ENCODE peak calls at places on chromosomes 16 and 17, in four cellular contexts. L is heart right ventricle, U is astrocyte of the spinal cord, B is choroid plexus epithelial cell. H is an unnamed sample.
A peak's percentile ranks its signal among the peaks of the same experiment; 100 is the strongest.

GRCh38 chr17:19753049-19753444 is 4.9 kb upstream of the ALDH3A1 start:
- DNase-seq in B (peak; percentile 51), U (peak; percentile 80), L (peak; percentile 67), H (peak; percentile 97)

GRCh38 chr17:44004077-44004760 is at the start of gene NAGS:
- DNase-seq in U (peak; percentile 45), B (no peak), L (no peak), H (no peak)

GRCh38 chr16:68786685-68787418 is 49.8 kb downstream of the CDH1 start:
- DNase-seq in L (no peak), B (peak; percentile 89), U (peak; percentile 86), H (peak; percentile 63)

GRCh38 chr17:47239663-47240374 is 13.8 kb upstream of the ITGB3 start:
- DNase-seq in B (peak; percentile 82), L (peak; percentile 88), U (peak; percentile 95), H (peak; percentile 99)

GRCh38 chr17:51676691-51677487 is 416.5 kb downstream of the UTP18 start:
- DNase-seq in B (no peak), L (no peak), U (no peak), H (no peak)

GRCh38 chr17:38541281-38541680 is 64.5 kb downstream of the SRCIN1 start:
- DNase-seq in U (no peak), L (no peak), B (no peak), H (no peak)

GRCh38 chr17:17778308-17779014 is 58.3 kb downstream of the SREBF1 start:
- DNase-seq in L (peak; percentile 89), B (peak; percentile 78), U (peak; percentile 55), H (no peak)

GRCh38 chr16:65176603-65177002 is 54.7 kb upstream of the CDH11 start:
- DNase-seq in L (peak; percentile 51), U (peak; percentile 84), B (peak; percentile 96), H (no peak)

GRCh38 chr16:11138026-11138768 is 117.8 kb downstream of the SOCS1 start:
- DNase-seq in U (no peak), L (no peak), B (no peak), H (peak; percentile 49)

GRCh38 chr17:67995568-67996191 is 589 bp downstream of the C17orf58 start:
- DNase-seq in U (no peak), L (peak; percentile 25), B (peak; percentile 18), H (peak; percentile 22)

GRCh38 chr16:15765880-15766279 is 90.9 kb downstream of the MYH11 start:
- DNase-seq in B (peak; percentile 35), L (peak; percentile 52), U (no peak), H (peak; percentile 49)

GRCh38 chr16:88836791-88837190 is 20.0 kb downstream of the GALNS start:
- DNase-seq in U (no peak), B (no peak), L (no peak), H (no peak)

GRCh38 chr17:15123593-15124590 is 141.2 kb downstream of the PMP22 start:
- DNase-seq in B (peak; percentile 30), L (no peak), U (peak; percentile 28), H (no peak)

GRCh38 chr16:70789231-70789926 is 11.6 kb downstream of the VAC14 start:
- DNase-seq in U (peak; percentile 54), L (peak; percentile 43), B (peak; percentile 82), H (no peak)

GRCh38 chr17:65797101-65797500 is 235.7 kb upstream of the AXIN2 start:
- DNase-seq in L (no peak), B (no peak), U (no peak), H (no peak)

GRCh38 chr17:65790241-65790640 is 228.8 kb upstream of the AXIN2 start:
- DNase-seq in L (no peak), B (no peak), U (no peak), H (no peak)

GRCh38 chr17:65797809-65798208 is 236.4 kb upstream of the AXIN2 start:
- DNase-seq in L (no peak), U (no peak), B (peak; percentile 23), H (peak; percentile 12)

GRCh38 chr17:65799454-65799853 is 238.0 kb upstream of the AXIN2 start:
- DNase-seq in U (no peak), L (no peak), B (no peak), H (no peak)

GRCh38 chr17:65794572-65794971 is 233.1 kb upstream of the AXIN2 start:
- DNase-seq in U (peak; percentile 20), L (no peak), B (peak; percentile 69), H (peak; percentile 65)
- TF ChIP-seq CTCF in U (peak; percentile 56), L (peak; percentile 40), B (peak; percentile 75), H (peak; percentile 64)

DNA sequence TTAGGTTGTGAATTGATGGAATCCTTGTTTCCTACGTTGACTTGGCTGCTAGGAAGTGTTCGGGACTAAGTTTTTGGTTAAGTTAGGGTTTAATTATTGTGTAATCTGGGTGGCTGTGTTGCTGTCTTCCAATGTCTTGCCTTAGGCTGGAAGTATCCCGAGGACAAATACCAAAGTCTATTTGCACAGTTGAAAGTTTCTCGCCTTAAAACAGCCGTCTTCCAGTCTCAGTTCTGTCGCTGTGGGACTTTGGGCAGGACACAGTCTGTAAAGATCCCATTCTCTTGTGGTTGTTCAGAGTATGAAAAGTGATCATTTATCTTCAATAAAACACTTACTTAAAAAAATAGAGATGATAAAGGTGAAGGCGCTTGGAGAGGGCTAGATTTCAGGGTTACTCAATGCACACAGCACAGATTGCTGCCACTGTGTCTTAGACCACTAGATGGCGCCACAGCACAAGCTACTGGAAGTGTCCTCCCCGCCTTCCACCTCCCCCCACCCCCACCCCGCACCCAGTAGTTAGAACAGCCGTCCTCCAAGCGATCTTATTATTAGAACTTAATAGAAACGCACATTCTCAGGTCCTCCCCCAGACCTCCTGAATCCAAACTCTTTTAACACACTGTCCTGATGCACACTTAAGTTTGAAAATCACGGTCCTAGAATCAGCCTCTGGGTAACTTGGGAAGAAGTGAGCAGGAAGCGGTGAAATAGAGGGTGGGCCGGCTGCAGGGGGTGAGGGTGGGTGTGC is 45.8 kb downstream of the AKAP1 start:
- DNase-seq in U (peak; percentile 69), L (peak; percentile 88), B (peak; percentile 87), H (peak; percentile 89)
- TF ChIP-seq CTCF in U (peak; percentile 79), L (peak; percentile 95), B (peak; percentile 82), H (peak; percentile 85)

GRCh38 chr17:34578016-34578415 is 1.4 kb upstream of the TMEM132E start:
- DNase-seq in U (no peak), L (no peak), B (no peak), H (no peak)
- TF ChIP-seq CTCF in U (no peak), L (no peak), B (no peak), H (no peak)

GRCh38 chr16:53415504-53415903 is 18.8 kb upstream of the RBL2 start:
- DNase-seq in U (no peak), B (no peak), L (no peak), H (peak; percentile 29)
- TF ChIP-seq CTCF in U (no peak), B (no peak), L (no peak), H (no peak)

GRCh38 chr16:50593410-50594139 is 45.4 kb downstream of the NKD1 start:
- DNase-seq in B (peak; percentile 17), U (no peak), L (no peak), H (no peak)
- TF ChIP-seq CTCF in B (peak; percentile 48), U (peak; percentile 36), L (peak; percentile 41), H (no peak)

GRCh38 chr17:78042542-78042941 is 84.0 kb downstream of the TNRC6C start:
- DNase-seq in U (no peak), L (no peak), B (no peak), H (no peak)

GRCh38 chr17:78038748-78039288 is 80.3 kb downstream of the TNRC6C start:
- DNase-seq in L (no peak), B (no peak), U (no peak), H (peak; percentile 42)

GRCh38 chr17:78041401-78042179 is 83.1 kb downstream of the TNRC6C start:
- DNase-seq in L (no peak), U (no peak), B (no peak), H (peak; percentile 23)

GRCh38 chr17:78039581-78039980 is 81.1 kb downstream of the TNRC6C start:
- DNase-seq in U (no peak), B (no peak), L (no peak), H (no peak)

DNA sequence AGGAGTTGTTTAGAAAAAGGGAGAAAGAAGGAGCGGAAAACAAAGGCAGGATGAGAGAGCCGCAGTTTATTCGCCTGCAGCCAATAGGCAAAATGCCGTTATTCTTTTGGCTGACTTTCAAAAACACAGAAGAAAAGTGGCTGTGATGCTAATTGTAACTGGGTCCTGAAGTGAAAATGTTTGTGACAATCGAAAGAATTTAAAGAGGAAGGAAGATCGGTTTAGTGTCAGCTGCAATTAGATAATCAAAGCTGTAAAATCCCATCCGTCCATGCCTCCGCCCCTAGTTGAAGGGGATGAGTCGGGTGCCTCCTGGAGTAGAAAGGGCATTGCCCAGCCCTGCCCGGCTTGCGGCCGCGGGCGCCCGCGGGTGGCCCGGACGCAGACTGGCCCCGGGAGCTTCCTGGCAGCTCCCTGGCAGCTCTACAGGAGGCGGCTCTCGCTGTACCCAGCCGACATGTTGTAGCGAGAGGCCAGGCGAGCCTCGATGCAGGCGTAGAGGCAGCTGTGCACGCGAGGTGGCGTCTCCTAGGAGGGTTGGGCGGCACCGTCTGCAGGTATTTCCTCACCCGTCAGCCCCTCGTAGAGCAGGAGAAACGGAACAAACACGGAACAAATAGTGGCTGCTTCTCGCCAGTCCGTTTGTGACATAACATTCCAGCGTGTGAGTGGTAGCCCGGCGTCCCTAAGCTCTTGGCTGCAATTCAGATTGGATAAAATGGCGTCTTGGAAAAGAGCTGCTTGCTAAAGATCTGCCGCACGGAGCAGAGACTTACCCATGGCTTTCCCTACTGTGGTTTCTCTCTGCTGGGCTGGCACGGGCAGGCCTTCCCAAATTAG is 82.3 kb downstream of the TNRC6C start:
- DNase-seq in U (peak; percentile 59), L (peak; percentile 54), B (no peak), H (peak; percentile 77)
- TF ChIP-seq CTCF in U (no peak), L (peak; percentile 21), B (no peak), H (no peak)

GRCh38 chr17:48603959-48604769 is 622 bp downstream of the HOXB6 start:
- DNase-seq in L (no peak), B (no peak), U (no peak), H (no peak)
- TF ChIP-seq CTCF in L (no peak), B (no peak), U (no peak), H (no peak)

DNA sequence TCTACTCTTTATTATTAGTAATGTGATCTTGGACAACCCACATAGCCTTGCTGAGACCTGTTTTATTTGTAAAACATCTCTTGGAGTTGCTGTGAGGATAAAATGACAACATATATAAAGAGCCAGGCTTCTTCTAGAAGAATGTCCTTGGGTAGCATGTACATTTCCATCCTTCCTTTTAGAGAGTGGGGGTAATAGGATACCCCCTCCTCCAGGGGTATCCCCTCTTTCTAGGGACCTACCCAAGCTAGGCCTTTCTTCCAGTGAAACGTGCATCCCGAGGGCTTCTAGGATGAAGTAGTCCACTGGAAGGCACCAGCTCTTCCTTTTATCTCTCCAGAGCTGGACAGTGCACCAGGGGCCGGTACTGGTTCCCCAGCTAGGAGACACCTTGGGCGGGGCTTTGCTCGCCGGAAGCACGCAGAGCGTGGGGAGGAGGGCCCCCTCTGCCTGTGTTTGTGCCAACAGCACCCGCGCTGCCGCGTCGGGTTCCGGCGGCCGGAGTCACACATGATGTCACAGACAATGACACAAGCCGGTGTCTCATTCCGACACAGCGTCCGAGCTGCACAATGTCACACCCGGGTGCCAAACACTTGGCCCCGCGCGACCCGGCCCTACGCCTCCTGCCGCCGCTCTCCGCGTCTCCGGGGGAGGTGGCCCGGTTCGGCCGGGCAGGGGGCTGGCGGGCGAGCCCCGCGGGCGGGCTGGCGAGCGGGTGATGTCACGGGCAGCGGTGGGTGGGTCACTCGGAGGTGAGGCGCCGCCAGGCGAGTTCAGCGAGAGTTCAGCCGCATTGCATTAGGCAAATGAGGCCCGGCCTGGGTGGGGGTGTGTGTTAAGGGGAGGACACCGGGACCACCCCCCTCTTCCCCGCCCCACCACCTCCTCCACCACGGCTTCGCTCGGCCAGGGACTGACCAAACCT is 23.4 kb downstream of the GJD3 start:
- DNase-seq in L (peak; percentile 93), B (peak; percentile 68), U (peak; percentile 68), H (peak; percentile 55)
- TF ChIP-seq CTCF in L (peak; percentile 37), B (peak; percentile 29), U (no peak), H (no peak)

GRCh38 chr16:21684199-21684598 is 20.4 kb downstream of the OTOA start:
- DNase-seq in U (no peak), L (no peak), B (no peak), H (peak; percentile 27)
- TF ChIP-seq CTCF in U (peak; percentile 50), L (no peak), B (peak; percentile 47), H (peak; percentile 48)

H was measured in MCF 10A.